ENCODE peak calls at places on chromosomes 2 and 18, in five cellular contexts. R is BE2C, Q is MM.1S, X is ovary, N is stomach. I is an unnamed sample.

GRCh38 chr18:34028341-34028740 is 196.4 kb downstream of the NOL4 start:
- DNase-seq in Q (no peak), X (no peak), N (peak; percentile 54), R (no peak), I (no peak)

GRCh38 chr18:75168654-75169053 is 40.3 kb downstream of the PTGR3 start:
- DNase-seq in R (no peak), Q (no peak), N (no peak), X (no peak), I (no peak)

GRCh38 chr18:56645415-56646016 is 5.6 kb upstream of the WDR7 start:
- DNase-seq in X (no peak), N (no peak), Q (peak; percentile 43), R (no peak), I (no peak)

GRCh38 chr2:112658820-112659667 is 13.3 kb downstream of the SLC20A1 start:
- DNase-seq in R (no peak), N (no peak), Q (no peak), X (no peak), I (no peak)

GRCh38 chr2:122135353-122135947 is 380.0 kb downstream of the TSN start:
- DNase-seq in R (no peak), N (no peak), Q (no peak), X (no peak), I (no peak)

GRCh38 chr2:8819948-8820347 is 17.5 kb downstream of the KIDINS220 start:
- DNase-seq in X (no peak), Q (no peak), R (no peak), N (no peak), I (no peak)

GRCh38 chr2:43100883-43101662 is 125.3 kb downstream of the ZFP36L2 start:
- DNase-seq in N (peak; percentile 45), X (peak; percentile 82), R (no peak), Q (no peak), I (no peak)

GRCh38 chr18:58511306-58511705 is 117.6 kb downstream of the ALPK2 start:
- DNase-seq in Q (no peak), N (no peak), R (no peak), X (no peak), I (no peak)

GRCh38 chr2:8794923-8795825 is 42.2 kb downstream of the KIDINS220 start:
- DNase-seq in Q (no peak), X (no peak), R (no peak), N (no peak), I (no peak)

DNA sequence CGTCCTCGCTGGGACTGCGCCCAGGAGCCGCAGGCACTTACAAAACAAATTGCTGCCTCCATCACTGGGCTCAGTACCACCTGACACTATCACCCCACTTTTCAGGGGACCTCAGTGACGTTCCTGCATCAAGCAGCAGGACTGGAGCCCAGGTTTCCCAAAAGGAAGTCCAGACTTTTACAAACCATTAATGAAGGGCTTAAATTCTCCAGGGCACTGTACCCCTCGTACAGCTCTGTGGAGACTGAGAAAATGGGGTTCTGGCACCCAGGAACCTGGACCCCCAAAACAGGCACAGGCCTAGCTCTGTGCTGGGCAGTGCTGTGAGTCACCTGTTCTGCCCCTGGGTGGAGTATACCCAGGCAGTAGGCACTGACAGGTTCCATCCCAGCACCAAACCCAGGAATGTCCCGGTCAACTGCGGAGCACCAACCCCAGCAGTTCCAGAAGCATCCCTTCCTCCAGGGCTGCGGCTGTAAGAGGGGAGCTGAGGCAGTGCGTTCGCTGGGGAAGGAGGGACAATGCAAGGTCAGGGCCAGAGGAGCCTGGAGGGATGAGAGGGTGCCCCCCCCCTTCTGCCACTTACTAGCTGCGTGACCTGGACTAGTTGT is 24.6 kb upstream of the NOTO start:
- DNase-seq in N (no peak), X (no peak), Q (no peak), R (no peak), I (no peak)
- TF ChIP-seq CTCF in N (no peak), X (no peak), Q (no peak), R (no peak), I (peak; percentile 42)

DNA sequence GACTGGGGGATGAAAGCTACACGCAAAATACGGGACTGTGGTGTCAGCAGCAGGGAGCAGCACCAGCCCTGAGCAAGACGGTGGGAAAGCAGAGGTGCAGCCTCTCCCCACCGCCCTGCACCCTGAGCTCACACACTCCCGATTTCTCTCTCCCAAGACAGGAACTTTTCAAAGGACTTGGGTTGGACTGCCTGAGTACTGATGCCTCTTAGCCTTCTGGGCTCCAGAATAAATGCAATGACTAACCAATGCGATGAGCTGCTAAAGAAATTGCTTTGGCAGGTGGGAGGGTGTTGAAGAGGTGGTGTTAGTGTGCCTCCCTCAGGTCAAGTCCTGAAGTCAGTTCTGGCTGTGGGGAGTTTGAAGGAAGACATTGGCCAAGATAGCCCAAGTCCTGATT is 9.6 kb downstream of the TRIM54 start:
- DNase-seq in R (no peak), Q (no peak), N (no peak), X (no peak), I (no peak)
- TF ChIP-seq CTCF in R (peak; percentile 25), Q (no peak), N (no peak), X (no peak), I (peak; percentile 18)

GRCh38 chr2:45879406-45879805 is 227.9 kb downstream of the PRKCE start:
- DNase-seq in Q (no peak), X (no peak), N (no peak), R (peak; percentile 30), I (no peak)
- TF ChIP-seq CTCF in Q (peak; percentile 14), X (no peak), N (no peak), R (peak; percentile 46), I (no peak)

GRCh38 chr2:103004426-103004942 is 242.7 kb downstream of the TMEM182 start:
- DNase-seq in Q (peak; percentile 87), R (no peak), X (no peak), N (no peak), I (no peak)

GRCh38 chr2:103005386-103005785 is 243.6 kb downstream of the TMEM182 start:
- DNase-seq in R (no peak), N (no peak), X (no peak), Q (peak; percentile 83), I (no peak)

GRCh38 chr2:103003750-103004250 is 242.0 kb downstream of the TMEM182 start:
- DNase-seq in R (no peak), X (no peak), N (no peak), Q (no peak), I (no peak)

GRCh38 chr2:102999958-103000357 is 238.1 kb downstream of the TMEM182 start:
- DNase-seq in R (no peak), N (no peak), X (no peak), Q (peak; percentile 65), I (no peak)

GRCh38 chr2:103002954-103003353 is 241.1 kb downstream of the TMEM182 start:
- DNase-seq in Q (no peak), R (no peak), X (no peak), N (no peak), I (no peak)
- TF ChIP-seq CTCF in Q (no peak), R (no peak), X (no peak), N (no peak), I (no peak)

DNA sequence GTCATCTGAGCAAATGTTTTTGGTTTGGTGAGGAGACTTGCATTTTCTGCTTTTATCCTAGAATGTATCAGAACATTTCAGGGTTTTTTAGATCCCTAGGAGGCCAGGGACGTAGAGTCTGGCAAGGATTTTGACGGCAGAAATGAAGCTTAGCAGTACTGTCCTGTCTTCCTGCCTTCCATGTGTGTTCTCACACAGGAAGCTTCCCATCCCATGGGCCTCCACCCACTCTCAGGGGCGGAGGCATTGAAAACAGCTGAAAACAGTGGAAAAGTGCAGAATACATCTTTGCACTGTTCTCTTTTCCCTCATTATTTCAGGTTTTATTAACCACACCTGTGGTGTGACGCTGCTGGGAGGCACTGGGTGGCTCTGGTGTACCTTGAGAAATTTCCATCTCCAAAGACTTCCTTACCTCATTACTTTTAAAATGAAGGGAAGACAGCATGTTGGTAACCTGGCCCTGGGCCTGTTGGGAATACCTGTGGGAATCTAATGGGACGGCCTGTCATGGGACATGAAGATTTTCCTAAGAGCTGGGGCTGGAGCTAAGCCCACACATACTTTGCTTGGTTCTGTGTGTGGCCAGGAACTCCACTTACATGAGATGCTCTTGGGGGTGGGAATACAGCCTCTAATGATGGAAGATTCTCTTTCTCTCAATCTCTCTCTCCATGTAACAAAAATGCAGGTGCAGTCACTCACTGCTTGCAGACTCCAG is 20.5 kb downstream of the PCARE start:
- DNase-seq in Q (no peak), N (no peak), X (no peak), R (no peak), I (no peak)
- TF ChIP-seq CTCF in Q (no peak), N (no peak), X (no peak), R (peak; percentile 21), I (peak; percentile 34)

GRCh38 chr18:32018331-32019250 is at the start of gene RNF125:
- DNase-seq in X (peak; percentile 80), Q (peak; percentile 95), N (peak; percentile 84), R (peak; percentile 15), I (no peak)
- TF ChIP-seq CTCF in X (no peak), Q (no peak), N (no peak), R (no peak), I (no peak)

GRCh38 chr2:74385396-74385795 is 5.3 kb upstream of the DCTN1 start:
- DNase-seq in R (no peak), X (no peak), N (no peak), Q (no peak), I (no peak)
- TF ChIP-seq CTCF in R (no peak), X (no peak), N (no peak), Q (no peak), I (no peak)

GRCh38 chr18:21433436-21433835 is 167.1 kb downstream of the ESCO1 start:
- DNase-seq in Q (no peak), R (no peak), X (no peak), N (no peak), I (no peak)
- TF ChIP-seq CTCF in Q (no peak), R (no peak), X (no peak), N (no peak), I (no peak)

I was measured in chondrocyte.